ENCODE peak calls at places on chromosomes 12 and 14, in four cellular contexts. Q is MM.1S, G is astrocyte, M is fibroblast of lung. Z is an unnamed sample.

GRCh38 chr12:8687846-8688601 is 9.8 kb upstream of the RIMKLB start:
- DNase-seq in Q (no peak), G (peak; percentile 97), M (peak; percentile 97), Z (peak; percentile 81)

GRCh38 chr12:92469837-92470236 is 233.0 kb upstream of the PLEKHG7 start:
- DNase-seq in Q (no peak), G (peak; percentile 69), M (peak; percentile 79), Z (peak; percentile 46)

GRCh38 chr12:47281667-47282171 is 202.0 kb upstream of the AMIGO2 start:
- DNase-seq in Q (no peak), G (peak; percentile 75), M (peak; percentile 82), Z (peak; percentile 51)

GRCh38 chr12:71014180-71014785 is 93.7 kb upstream of the PTPRR start:
- DNase-seq in Q (peak; percentile 7), G (peak; percentile 20), M (peak; percentile 37), Z (peak; percentile 66)

GRCh38 chr12:20342111-20342510 is 26.2 kb upstream of the PDE3A start:
- DNase-seq in Q (no peak), G (peak; percentile 22), M (peak; percentile 29), Z (peak; percentile 67)

GRCh38 chr12:85179680-85180300 is 100.2 kb upstream of the ALX1 start:
- DNase-seq in Q (no peak), G (peak; percentile 57), M (peak; percentile 62), Z (peak; percentile 7)

GRCh38 chr12:46825526-46826414 is at the start of gene SLC38A4:
- DNase-seq in Q (no peak), G (peak; percentile 29), M (peak; percentile 36), Z (peak; percentile 37)

GRCh38 chr12:128961957-128962356 is 108.7 kb downstream of the GLT1D1 start:
- DNase-seq in Q (no peak), G (no peak), M (no peak), Z (no peak)

GRCh38 chr12:46377678-46378077 is 5.1 kb upstream of the SLC38A2 start:
- DNase-seq in Q (no peak), G (no peak), M (peak; percentile 59), Z (peak; percentile 83)

GRCh38 chr12:45305904-45306303 is 90.0 kb downstream of the ANO6 start:
- DNase-seq in Q (no peak), G (no peak), M (no peak), Z (peak; percentile 10)

GRCh38 chr12:53591301-53592206 is 34.6 kb downstream of the ATF7 start:
- DNase-seq in Q (no peak), G (no peak), M (no peak), Z (peak; percentile 56)

GRCh38 chr14:30209136-30209535 is 281.5 kb upstream of the PRKD1 start:
- DNase-seq in Q (no peak), G (no peak), M (no peak), Z (no peak)

GRCh38 chr14:29039171-29039570 is 272.6 kb downstream of the FOXG1 start:
- DNase-seq in Q (no peak), G (peak; percentile 22), M (peak; percentile 34), Z (peak; percentile 33)

GRCh38 chr12:2265461-2266167 is 212.8 kb downstream of the CACNA1C start:
- DNase-seq in Q (no peak), G (peak; percentile 69), M (peak; percentile 77), Z (peak; percentile 94)

GRCh38 chr12:5043589-5044419 is at the start of gene KCNA5:
- DNase-seq in Q (no peak), G (no peak), M (no peak), Z (no peak)

GRCh38 chr12:52155048-52155868 is 36.6 kb downstream of the KRT80 start:
- DNase-seq in Q (no peak), G (no peak), M (no peak), Z (peak; percentile 68)

GRCh38 chr12:57130941-57131340 is 2.7 kb downstream of the LRP1 start:
- DNase-seq in Q (no peak), G (no peak), M (no peak), Z (no peak)

GRCh38 chr12:79689477-79690155 is 1.1 kb downstream of the PAWR start:
- DNase-seq in Q (peak; percentile 39), G (no peak), M (peak; percentile 54), Z (peak; percentile 73)

GRCh38 chr12:34390846-34391700 is 368.8 kb downstream of the ALG10 start:
- DNase-seq in Q (no peak), G (no peak), M (no peak), Z (no peak)

DNA sequence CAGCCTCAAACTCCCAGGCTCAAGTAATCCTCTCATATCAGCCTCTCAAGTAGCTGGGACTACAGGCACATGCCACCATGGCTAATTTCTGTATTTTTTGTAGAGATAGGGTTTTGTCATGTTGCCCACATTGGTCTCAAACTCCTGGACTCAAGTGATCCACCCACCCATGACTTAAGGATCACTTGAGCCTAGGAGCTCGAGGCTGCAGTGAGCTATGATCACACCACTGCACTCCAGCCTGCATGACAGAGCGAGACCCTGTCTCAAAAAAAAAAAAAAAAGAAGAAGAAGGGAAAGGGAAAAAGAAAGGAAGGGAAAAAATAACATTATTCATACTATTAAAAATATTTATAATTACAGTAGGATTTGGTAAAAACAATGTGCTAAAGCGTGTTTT is 19.2 kb downstream of the EPS8 start:
- DNase-seq in Q (no peak), G (no peak), M (peak; percentile 17), Z (no peak)
- H3K27ac ChIP-seq in Q (no peak overlapping the region), G (peak overlapping the region; percentile 15), M (no peak overlapping the region), Z (peak overlapping the region; percentile 44)

GRCh38 chr12:122203301-122203967 is at the start of gene B3GNT4:
- DNase-seq in Q (peak; percentile 32), G (peak; percentile 17), M (peak; percentile 47), Z (peak; percentile 76)
- H2AFZ ChIP-seq in Q (peak within 1 kb of the TSS; percentile 51), G (peak within 1 kb of the TSS; percentile 81), M (peak within 1 kb of the TSS; percentile 51), Z (peak within 1 kb of the TSS; percentile 71)

DNA sequence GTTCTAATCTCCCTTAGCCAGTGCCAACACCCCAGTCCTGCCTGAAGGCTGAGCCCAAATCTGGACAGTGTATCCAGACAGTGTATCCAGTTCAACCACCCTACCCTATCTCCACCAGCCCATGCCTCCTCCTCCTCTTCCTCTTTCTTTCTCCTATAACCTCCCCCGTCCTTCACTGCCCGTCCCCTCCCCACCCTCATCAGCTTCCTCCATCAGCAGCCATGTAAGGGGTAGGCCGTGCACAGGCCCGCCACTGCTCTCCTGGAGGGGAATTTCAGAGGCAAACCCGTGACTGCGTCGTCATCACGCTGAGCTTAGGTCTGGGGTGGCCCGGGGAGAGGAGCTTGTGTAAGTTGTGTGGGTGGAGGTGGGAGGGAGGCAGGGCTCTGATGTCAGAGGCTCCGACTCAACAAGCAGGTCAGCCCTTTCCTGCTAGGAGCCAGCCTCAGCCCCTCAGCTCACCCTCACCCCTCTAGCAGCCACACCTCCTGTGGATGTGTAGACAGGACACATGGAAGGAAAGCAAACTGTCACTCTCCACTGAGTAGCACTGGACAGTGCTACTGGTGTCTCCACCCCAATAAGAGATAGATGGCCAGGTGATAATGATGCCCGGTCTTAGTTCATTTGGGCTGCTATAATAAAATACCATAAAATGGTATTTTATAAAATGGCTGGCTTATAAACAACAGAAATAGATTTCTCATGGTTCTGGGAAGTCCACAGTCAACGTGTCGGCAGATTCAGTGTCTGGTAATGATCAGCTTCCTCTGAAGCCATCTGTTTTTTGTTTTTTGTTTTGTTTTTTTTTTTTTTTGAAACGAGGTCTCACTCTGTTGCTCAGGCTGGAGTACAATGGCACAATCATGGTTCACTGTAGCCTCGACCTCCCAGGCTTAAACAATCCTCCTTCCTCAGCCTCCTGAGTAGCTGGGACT is 50.4 kb downstream of the IRF2BPL start:
- DNase-seq in Q (no peak), G (peak; percentile 55), M (peak; percentile 62), Z (peak; percentile 84)
- TF ChIP-seq EZH2 in Q (no peak), G (no peak), M (no peak), Z (no peak)

GRCh38 chr14:51491776-51492175 is 159.9 kb upstream of the FRMD6 start:
- DNase-seq in Q (no peak), G (no peak), M (no peak), Z (no peak)
- H3K27ac ChIP-seq in Q (no peak overlapping the region), G (no peak overlapping the region), M (no peak overlapping the region), Z (no peak overlapping the region)